ENCODE peak calls at places on chromosome 3, in nine cellular contexts. Y is H7; W is stimulated activated CD4-positive, alpha-beta T cell treated with anti-CD3 and anti-CD28 coated beads, TNF-alpha, amount 100 ng/mL, for 4 hours; J is psoas muscle; K is stimulated activated CD8-positive, alpha-beta memory T cell treated with anti-CD3 and anti-CD28 coated beads, Interleukin-15, amount 100 ng/mL, for 4 hours; X is HS-27A; R is astrocyte; B is RKO; M is upper lobe of right lung. E is an unnamed sample.

GRCh38 chr3:56363720-56364119 is 104.5 kb downstream of the ERC2 start:
- DNase-seq in W (no peak), Y (no peak), M (no peak), R (no peak), X (no peak), K (no peak), B (no peak), J (no peak), E (no peak)

GRCh38 chr3:114879059-114880031 is 267.7 kb downstream of the ZBTB20 start:
- DNase-seq in W (no peak), B (peak; percentile 62), X (peak; percentile 29), M (no peak), R (peak; percentile 62), Y (no peak), K (no peak), J (no peak), E (no peak)

GRCh38 chr3:125256675-125257074 is 44.1 kb upstream of the SLC12A8 start:
- DNase-seq in B (no peak), W (no peak), R (no peak), K (no peak), M (no peak), Y (no peak), X (no peak), J (no peak), E (no peak)

GRCh38 chr3:183400352-183400751 is 28.1 kb downstream of the MCF2L2 start:
- DNase-seq in J (no peak), K (no peak), W (no peak), X (no peak), Y (peak; percentile 23), M (no peak), B (no peak), R (no peak), E (no peak)

GRCh38 chr3:186705882-186706780 is 11.0 kb upstream of the KNG1 start:
- DNase-seq in X (no peak), K (peak; percentile 1), W (no peak), M (no peak), B (no peak), Y (no peak), J (no peak), R (no peak), E (peak; percentile 89)

GRCh38 chr3:176861137-176861536 is 336.1 kb downstream of the TBL1XR1 start:
- DNase-seq in J (no peak), B (no peak), M (no peak), R (no peak), X (no peak), Y (no peak), W (no peak), K (no peak), E (no peak)

GRCh38 chr3:143897558-143898305 is 49.5 kb upstream of the SLC9A9 start:
- DNase-seq in M (no peak), X (peak; percentile 51), Y (no peak), W (no peak), J (no peak), K (no peak), R (peak; percentile 77), B (no peak), E (no peak)

GRCh38 chr3:158789592-158789991 is 12.3 kb upstream of the MFSD1 start:
- DNase-seq in W (no peak), X (no peak), K (no peak), M (no peak), Y (no peak), B (peak; percentile 69), J (no peak), R (no peak), E (peak; percentile 46)

GRCh38 chr3:191238321-191238817 is 39.3 kb downstream of the OSTN start:
- DNase-seq in R (peak; percentile 57), K (no peak), Y (no peak), X (no peak), J (no peak), M (no peak), W (no peak), B (no peak), E (no peak)

GRCh38 chr3:14716593-14716992 is 41.7 kb downstream of the C3orf20 start:
- DNase-seq in J (no peak), B (no peak), W (no peak), X (no peak), K (no peak), M (no peak), R (peak; percentile 22), Y (no peak), E (no peak)

GRCh38 chr3:186275436-186275835 is 86.6 kb downstream of the DGKG start:
- DNase-seq in J (no peak), Y (no peak), R (no peak), W (no peak), X (no peak), M (no peak), B (no peak), K (no peak), E (no peak)

E was measured in MM.1S.